ENCODE peak calls at places on chromosomes 1 and 21, in six cellular contexts. O is activated B cell treated with CpG ODN at 0.5 μM for 24 hours; M is adrenal gland; Q is CD8-positive, alpha-beta T cell; E is IMR-90; B is left ventricle myocardium inferior. Z is an unnamed sample.

GRCh38 chr1:158249646-158250045 is 4.6 kb upstream of the CD1A start:
- DNase-seq in O (no peak), E (no peak), Q (no peak), M (no peak), B (no peak), Z (no peak)

GRCh38 chr1:213977486-213977842 is 10.3 kb upstream of the PROX1 start:
- DNase-seq in B (no peak), O (no peak), Q (no peak), E (no peak), M (no peak), Z (no peak)

GRCh38 chr1:211493865-211494653 is 2.1 kb upstream of the RD3 start:
- DNase-seq in O (no peak), E (no peak), B (no peak), Q (no peak), M (no peak), Z (no peak)

GRCh38 chr1:115890618-115891017 is 49.7 kb upstream of the NHLH2 start:
- DNase-seq in E (no peak), M (no peak), Q (no peak), O (no peak), B (no peak), Z (no peak)

GRCh38 chr1:2204384-2205190 is 10.0 kb upstream of the FAAP20 start:
- DNase-seq in M (no peak), B (peak), E (peak), O (no peak), Q (no peak), Z (peak)

GRCh38 chr1:18537386-18538306 is 56.9 kb downstream of the KLHDC7A start:
- DNase-seq in Q (no peak), O (no peak), M (peak), B (no peak), E (no peak), Z (no peak)

GRCh38 chr21:19343711-19344110 is 940.1 kb upstream of the TMPRSS15 start:
- DNase-seq in B (no peak), M (no peak), E (no peak), Q (no peak), O (no peak), Z (no peak)

GRCh38 chr1:162302660-162303344 is 73.9 kb downstream of the SPATA46 start:
- DNase-seq in E (peak), O (no peak), B (no peak), M (no peak), Q (no peak), Z (no peak)

GRCh38 chr1:203133969-203134725 is 6.6 kb downstream of the ADORA1 start:
- DNase-seq in O (no peak), B (no peak), Q (no peak), E (peak), M (no peak), Z (no peak)

GRCh38 chr1:221335161-221336101 is 406.5 kb downstream of the DUSP10 start:
- DNase-seq in E (peak), B (peak), O (no peak), Q (no peak), M (peak), Z (no peak)

GRCh38 chr1:11439051-11439450 is 39.9 kb upstream of the DISP3 start:
- DNase-seq in E (no peak), Q (no peak), B (no peak), M (no peak), O (no peak), Z (no peak)

GRCh38 chr1:244065063-244065788 is 14.1 kb downstream of the ZBTB18 start:
- DNase-seq in M (no peak), Q (no peak), E (peak), O (no peak), B (no peak), Z (no peak)

GRCh38 chr1:115251340-115251748 is 86.7 kb downstream of the NGF start:
- DNase-seq in Q (no peak), O (no peak), E (peak), B (no peak), M (no peak), Z (no peak)

GRCh38 chr1:20358761-20359263 is 68.1 kb downstream of the VWA5B1 start:
- DNase-seq in O (no peak), M (peak), E (peak), Q (no peak), B (peak), Z (no peak)

GRCh38 chr1:55071477-55071876 is 32.1 kb downstream of the PCSK9 start:
- DNase-seq in B (no peak), Q (no peak), E (peak), O (no peak), M (no peak), Z (no peak)

GRCh38 chr1:179079113-179079761 is 2.6 kb upstream of the TOR3A start:
- DNase-seq in Q (peak), O (no peak), B (no peak), E (peak), M (peak), Z (no peak)

GRCh38 chr1:19466112-19466561 is 19.2 kb downstream of the CAPZB start:
- DNase-seq in M (no peak), E (no peak), Q (no peak), B (no peak), O (no peak), Z (no peak)

GRCh38 chr1:230495891-230496385 is 69.8 kb upstream of the PGBD5 start:
- DNase-seq in E (no peak), M (no peak), O (no peak), B (no peak), Q (no peak), Z (no peak)

GRCh38 chr1:203340112-203340804 is 10.7 kb downstream of the FMOD start:
- DNase-seq in Q (peak), B (peak), E (peak), M (peak), O (no peak), Z (peak)

GRCh38 chr1:19220991-19221390 is 10.9 kb upstream of the UBR4 start:
- DNase-seq in M (no peak), E (peak), B (peak), Q (no peak), O (no peak), Z (no peak)

GRCh38 chr1:77096496-77097255 is 122.6 kb downstream of the PIGK start:
- DNase-seq in O (no peak), Q (no peak), M (no peak), B (no peak), E (no peak), Z (no peak)

GRCh38 chr1:110235181-110235838 is 25.2 kb downstream of the KCNC4 start:
- DNase-seq in O (no peak), Q (no peak), B (no peak), M (no peak), E (no peak), Z (no peak)

GRCh38 chr1:89523597-89524368 is 846 bp upstream of the LRRC8B start:
- DNase-seq in Q (peak), O (no peak), E (peak), M (peak), B (peak), Z (peak)

GRCh38 chr1:111666828-111667227 is 47.2 kb downstream of the RAP1A start:
- DNase-seq in B (no peak), M (no peak), O (no peak), Q (no peak), E (no peak), Z (no peak)

GRCh38 chr1:16449065-16449464 is 8.5 kb downstream of the NECAP2 start:
- DNase-seq in B (no peak), O (no peak), E (no peak), M (no peak), Q (no peak), Z (no peak)

GRCh38 chr1:100894622-100895539 is at the start of gene EXTL2:
- DNase-seq in E (peak), Q (peak), O (peak), M (peak), B (peak), Z (peak)

GRCh38 chr1:167374014-167374413 is 144.3 kb downstream of the CD247 start:
- DNase-seq in M (no peak), O (no peak), Q (no peak), E (no peak), B (no peak), Z (no peak)

GRCh38 chr1:40849801-40850592 is 12.2 kb downstream of the CITED4 start:
- DNase-seq in M (peak), Q (peak), E (peak), B (peak), O (peak), Z (peak)

GRCh38 chr1:201028473-201028889 is 5.0 kb upstream of the KIF21B start:
- DNase-seq in Q (no peak), B (no peak), E (no peak), M (peak), O (no peak), Z (no peak)

GRCh38 chr1:150847499-150848060 is 28.8 kb downstream of the ARNT start:
- DNase-seq in M (no peak), B (no peak), Q (no peak), O (no peak), E (no peak), Z (no peak)

GRCh38 chr21:45423201-45423955 is 18.4 kb downstream of the COL18A1 start:
- DNase-seq in E (no peak), O (no peak), B (peak), M (no peak), Q (no peak), Z (no peak)

GRCh38 chr1:64337476-64337875 is 132.5 kb upstream of the CACHD1 start:
- DNase-seq in O (no peak), B (no peak), Q (no peak), M (no peak), E (no peak), Z (no peak)

GRCh38 chr1:154623358-154623757 is 15.4 kb upstream of the ADAR start:
- DNase-seq in Q (no peak), B (no peak), M (no peak), E (no peak), O (no peak), Z (peak)

GRCh38 chr1:203199481-203200058 is 13.1 kb upstream of the CHI3L1 start:
- DNase-seq in O (no peak), B (no peak), E (peak), M (no peak), Q (no peak), Z (no peak)

GRCh38 chr1:29508458-29509107 is 272.3 kb downstream of the PTPRU start:
- DNase-seq in E (no peak), B (no peak), M (no peak), Q (no peak), O (no peak), Z (no peak)

GRCh38 chr1:182668633-182669032 is 15.8 kb downstream of the RGS8 start:
- DNase-seq in B (no peak), M (no peak), O (no peak), E (no peak), Q (no peak), Z (no peak)

GRCh38 chr1:20727746-20728316 is 4.7 kb downstream of the SH2D5 start:
- DNase-seq in Q (no peak), E (no peak), B (no peak), M (no peak), O (no peak), Z (no peak)

GRCh38 chr1:205810448-205811157 is 2.4 kb downstream of the SLC41A1 start:
- DNase-seq in B (no peak), O (no peak), M (no peak), E (no peak), Q (no peak), Z (no peak)
- TF ChIP-seq CTCF in B (no peak), O (no peak), M (no peak), E (peak), Q (no peak), Z (peak)

GRCh38 chr1:94596260-94596659 is 54.7 kb upstream of the F3 start:
- DNase-seq in O (no peak), Q (no peak), E (no peak), M (no peak), B (no peak), Z (no peak)

GRCh38 chr1:94602312-94602711 is 60.8 kb upstream of the F3 start:
- DNase-seq in E (peak), Q (peak), O (no peak), M (no peak), B (no peak), Z (peak)

GRCh38 chr1:94597701-94598100 is 56.1 kb upstream of the F3 start:
- DNase-seq in Q (no peak), E (peak), B (no peak), M (no peak), O (no peak), Z (no peak)

GRCh38 chr1:94600556-94600955 is 59.0 kb upstream of the F3 start:
- DNase-seq in E (no peak), B (no peak), M (no peak), Q (no peak), O (no peak), Z (no peak)

DNA sequence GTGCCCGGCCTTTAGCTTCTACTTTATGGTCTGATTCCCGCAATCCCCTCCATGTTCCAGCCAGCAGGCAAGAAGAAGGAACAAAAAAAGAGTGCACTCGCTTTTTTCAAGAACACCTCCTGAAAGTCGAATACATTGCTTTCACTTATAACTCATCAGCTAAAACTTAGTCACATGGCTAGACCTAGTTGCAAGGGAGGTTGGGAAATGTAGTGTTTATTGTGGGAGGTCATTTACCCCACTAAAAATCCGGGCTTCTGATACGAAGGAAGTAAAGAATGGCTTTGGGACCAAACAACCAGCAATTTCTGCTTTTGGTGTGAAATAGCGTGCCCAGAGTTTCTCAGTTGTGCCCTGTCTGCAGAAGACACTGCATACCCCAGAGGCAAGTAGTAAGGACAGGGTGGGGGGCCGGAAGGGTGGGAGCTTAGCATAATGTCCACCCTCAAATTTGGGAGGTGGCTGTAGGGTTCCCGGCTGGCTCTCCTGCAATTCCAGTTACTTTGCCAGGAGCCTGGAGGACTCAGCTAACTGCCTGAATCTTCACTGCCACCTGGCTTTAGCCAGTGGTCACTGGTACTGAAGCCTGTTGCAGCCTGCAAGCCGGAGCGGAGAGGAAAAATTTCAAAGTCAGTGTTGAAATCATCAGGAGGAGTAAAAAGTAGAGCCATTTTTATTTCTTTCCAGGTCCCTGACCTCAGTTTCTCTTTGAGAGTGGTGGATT is 57.7 kb upstream of the F3 start:
- DNase-seq in M (peak), O (no peak), B (no peak), E (peak), Q (no peak), Z (no peak)
- TF ChIP-seq CTCF in M (peak), O (no peak), B (peak), E (peak), Q (no peak), Z (no peak)

DNA sequence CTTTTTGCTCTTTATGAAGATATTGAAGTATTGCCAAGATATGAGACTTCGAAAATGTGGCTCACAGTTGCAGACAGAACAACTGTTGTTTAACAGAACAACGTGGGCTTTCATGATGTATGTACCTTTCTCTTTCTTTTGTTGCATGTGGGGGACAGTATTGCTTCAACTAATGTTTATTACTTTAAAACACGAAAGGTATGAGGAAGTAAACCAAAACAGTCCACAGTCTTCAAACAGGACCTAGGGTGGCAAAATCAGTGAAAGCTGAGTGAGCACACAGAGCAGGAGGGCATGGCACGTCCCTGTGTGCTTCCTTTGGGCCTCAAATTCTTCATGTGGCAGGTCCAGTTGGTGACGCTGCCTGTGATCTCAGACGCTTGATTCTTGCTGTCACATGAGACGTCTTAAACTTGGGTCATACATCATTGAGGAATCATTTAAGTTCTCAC is 7.8 kb upstream of the CHAF1B start:
- DNase-seq in M (no peak), B (no peak), Q (no peak), E (no peak), O (no peak), Z (no peak)
- TF ChIP-seq CTCF in M (no peak), B (no peak), Q (no peak), E (no peak), O (no peak), Z (no peak)

GRCh38 chr21:42469272-42469671 is 26.8 kb downstream of the RSPH1 start:
- DNase-seq in B (no peak), O (peak), Q (no peak), E (no peak), M (no peak), Z (no peak)

GRCh38 chr21:42467613-42467983 is 28.4 kb downstream of the RSPH1 start:
- DNase-seq in Q (no peak), E (no peak), B (no peak), O (no peak), M (no peak), Z (no peak)

GRCh38 chr21:42468511-42469131 is 27.4 kb downstream of the RSPH1 start:
- DNase-seq in M (no peak), O (no peak), E (no peak), B (no peak), Q (no peak), Z (no peak)

GRCh38 chr21:42465008-42465878 is 30.8 kb downstream of the RSPH1 start:
- DNase-seq in E (no peak), B (no peak), Q (no peak), O (peak), M (no peak), Z (no peak)

GRCh38 chr21:42466700-42467612 is 29.1 kb downstream of the RSPH1 start:
- DNase-seq in Q (no peak), E (peak), M (peak), O (peak), B (no peak), Z (no peak)
- TF ChIP-seq CTCF in Q (peak), E (no peak), M (peak), O (no peak), B (peak), Z (peak)

GRCh38 chr1:113949007-113949406 is 19.9 kb downstream of the HIPK1 start:
- DNase-seq in B (no peak), Q (no peak), O (no peak), M (no peak), E (no peak), Z (no peak)
- TF ChIP-seq CTCF in B (peak), Q (peak), O (no peak), M (peak), E (peak), Z (peak)

GRCh38 chr21:17231124-17231523 is 281.7 kb upstream of the CXADR start:
- DNase-seq in M (no peak), E (no peak), O (no peak), Q (no peak), B (no peak), Z (no peak)
- TF ChIP-seq CTCF in M (no peak), E (no peak), O (no peak), Q (no peak), B (no peak), Z (no peak)

GRCh38 chr1:209802780-209803152 is 3.2 kb downstream of the IRF6 start:
- DNase-seq in B (no peak), Q (no peak), O (no peak), E (no peak), M (no peak), Z (no peak)

GRCh38 chr1:209796733-209797025 is 9.3 kb downstream of the IRF6 start:
- DNase-seq in O (no peak), M (no peak), B (no peak), Q (no peak), E (no peak), Z (no peak)

GRCh38 chr1:209802117-209802779 is 3.7 kb downstream of the IRF6 start:
- DNase-seq in E (no peak), O (no peak), Q (no peak), M (peak), B (no peak), Z (no peak)

GRCh38 chr1:209800984-209801834 is 4.7 kb downstream of the IRF6 start:
- DNase-seq in O (no peak), B (peak), E (peak), Q (no peak), M (peak), Z (no peak)

GRCh38 chr1:209797978-209798639 is 7.8 kb downstream of the IRF6 start:
- DNase-seq in Q (no peak), O (no peak), B (no peak), E (no peak), M (no peak), Z (no peak)
- TF ChIP-seq CTCF in Q (no peak), O (no peak), B (no peak), E (no peak), M (no peak), Z (no peak)